ENCODE peak calls at places on chromosomes 12 and 14, in seven cellular contexts. J is NT2/D1, N is HepG2, O is HCT116, D is K562, T is H1, Y is GM12878. F is an unnamed sample. For H3K4me1, the result is how much of the 10 kb centered on the place peaks cover.

GRCh38 chr12:108694812-108695278 is 36.5 kb downstream of the CORO1C start:
- DNase-seq in D (no peak), T (no peak), O (no peak), Y (no peak), N (no peak), J (no peak), F (no peak)

GRCh38 chr12:110224379-110225304 is 56.4 kb upstream of the ATP2A2 start:
- DNase-seq in N (peak), D (peak), O (no peak), J (no peak), T (no peak), Y (no peak), F (peak)

GRCh38 chr14:91515979-91516378 is 5.9 kb upstream of the PPP4R3A start:
- DNase-seq in J (no peak), D (no peak), O (no peak), N (no peak), T (no peak), Y (no peak), F (no peak)

GRCh38 chr12:4307593-4308333 is 13.2 kb upstream of the TIGAR start:
- DNase-seq in N (peak), Y (no peak), O (peak), J (peak), T (peak), D (peak), F (peak)

GRCh38 chr12:110421701-110422100 is 18.2 kb upstream of the ANAPC7 start:
- DNase-seq in N (no peak), J (no peak), Y (no peak), T (no peak), O (no peak), D (no peak), F (no peak)

GRCh38 chr14:103144085-103144484 is 20.8 kb downstream of the TNFAIP2 start:
- DNase-seq in J (no peak), D (no peak), N (no peak), O (no peak), Y (no peak), T (no peak), F (no peak)

GRCh38 chr14:59098377-59098776 is 90.1 kb upstream of the DAAM1 start:
- DNase-seq in N (no peak), Y (no peak), T (no peak), O (no peak), D (no peak), J (no peak), F (no peak)

GRCh38 chr12:116423053-116423452 is 136.1 kb upstream of the MAP1LC3B2 start:
- DNase-seq in N (no peak), T (no peak), J (no peak), O (no peak), Y (no peak), D (no peak), F (no peak)

GRCh38 chr12:129530517-129530916 is 373.3 kb downstream of the TMEM132D start:
- DNase-seq in D (no peak), O (no peak), Y (peak), T (no peak), N (no peak), J (no peak), F (no peak)

GRCh38 chr14:23695220-23695999 is 59.2 kb downstream of the DHRS2 start:
- DNase-seq in N (no peak), D (no peak), T (peak), Y (no peak), J (no peak), O (no peak), F (peak)

GRCh38 chr12:9064815-9065606 is 50.7 kb downstream of the A2M start:
- DNase-seq in Y (no peak), N (peak), J (peak), T (peak), D (no peak), O (peak), F (peak)

GRCh38 chr14:63277784-63278183 is 41.0 kb downstream of the GPHB5 start:
- DNase-seq in D (no peak), T (no peak), Y (no peak), N (no peak), J (no peak), O (no peak), F (no peak)

DNA sequence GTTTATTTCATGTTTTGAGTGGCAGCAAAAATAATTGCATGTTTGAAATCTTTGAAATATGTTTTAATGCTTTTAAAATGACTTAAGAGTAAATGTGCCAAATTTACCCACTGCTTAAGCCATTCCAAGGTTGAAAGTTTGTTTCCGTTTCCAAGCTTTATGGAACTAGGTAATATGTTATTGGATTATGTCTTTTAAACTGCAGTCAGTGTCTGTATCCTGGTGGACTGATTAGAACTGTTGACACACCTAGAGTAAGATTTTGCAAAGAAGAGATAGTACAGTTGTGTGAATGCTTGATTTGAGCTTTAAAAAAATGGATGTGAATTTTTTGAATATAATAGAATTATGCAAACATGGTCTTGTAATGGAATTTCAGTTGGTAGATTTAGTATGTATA is 135.1 kb downstream of the DERA start:
- DNase-seq in T (no peak), O (no peak), N (no peak), J (no peak), D (no peak), Y (no peak), F (no peak)
- TF ChIP-seq YY1 in T (no peak), O (no peak), N (no peak), J (no peak), D (no peak), Y (no peak), F (no peak)

GRCh38 chr12:123098780-123099179 is 52.1 kb downstream of the PITPNM2 start:
- DNase-seq in T (no peak), J (no peak), N (no peak), Y (no peak), O (no peak), D (no peak), F (no peak)
- H3K4me1 ChIP-seq in T (under half), J (under half), N (half or more), Y (under half), O (under half), D (under half), F (under half)

DNA sequence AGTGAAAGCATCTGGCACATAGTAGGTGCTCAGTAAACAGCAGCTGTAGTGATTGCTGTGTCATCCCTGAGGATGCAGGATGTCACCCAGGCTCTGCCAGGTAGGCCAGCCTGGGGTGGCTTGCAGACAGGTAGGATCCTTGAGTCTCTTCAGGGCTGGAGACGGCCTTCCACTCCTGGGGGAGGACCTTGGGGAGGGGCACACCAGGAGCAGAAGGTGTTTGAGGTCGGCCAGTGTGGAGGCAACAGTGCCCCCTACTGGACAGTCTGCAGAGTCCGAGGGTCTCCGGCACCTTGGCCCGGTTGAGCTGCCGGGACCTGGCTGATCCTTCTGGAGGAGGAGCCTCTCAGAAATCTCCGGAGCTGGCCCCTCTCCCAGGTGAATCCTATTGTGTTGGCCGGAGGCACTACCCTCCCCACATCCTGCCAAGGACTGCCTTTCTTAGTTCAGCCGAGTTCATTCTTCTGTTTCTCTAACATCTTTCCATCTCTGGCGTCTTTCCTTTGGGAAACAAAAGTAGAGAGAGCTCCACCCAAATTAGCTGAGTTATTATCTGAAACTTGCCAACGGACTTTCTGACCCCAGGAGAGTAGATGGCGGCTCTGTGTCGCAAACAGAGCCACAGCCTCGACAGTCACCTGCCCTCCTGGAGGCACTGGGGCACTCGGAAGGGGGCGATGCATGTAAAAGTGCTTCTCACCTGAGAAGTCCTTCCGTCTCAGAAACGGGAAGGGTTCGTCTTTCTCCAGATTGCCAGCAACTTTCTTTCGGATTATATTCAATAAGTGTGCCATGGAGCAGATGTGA is 41.9 kb upstream of the CLMN start:
- DNase-seq in J (no peak), T (peak), N (no peak), Y (no peak), D (peak), O (peak), F (peak)
- TF ChIP-seq YY1 in J (no peak), T (no peak), N (no peak), Y (no peak), D (no peak), O (no peak), F (no peak)

GRCh38 chr12:68617160-68617926 is 6.6 kb downstream of the RAP1B start:
- DNase-seq in N (no peak), Y (no peak), J (no peak), D (no peak), T (no peak), O (no peak), F (no peak)
- H3K4me1 ChIP-seq in N (half or more), Y (under half), J (under half), D (under half), T (under half), O (under half), F (under half)